ENCODE peak calls at places on chromosomes 12 and 14, in ten cellular contexts. P, Z, C, K, U, B, X, A, O and F are unnamed samples.

GRCh38 chr12:98424726-98425401 is 90.5 kb upstream of the TMPO start:
- DNase-seq in B (no peak), C (no peak), O (peak), A (peak), K (peak), Z (peak), X (peak), P (peak), U (peak), F (peak)

GRCh38 chr14:23544511-23545447 is 6.8 kb downstream of the ZFHX2 start:
- DNase-seq in U (peak), B (no peak), X (peak), K (peak), O (peak), C (peak), P (peak), A (no peak), Z (peak), F (no peak)

GRCh38 chr14:50031534-50032313 is 84.6 kb downstream of the VCPKMT start:
- DNase-seq in C (no peak), Z (no peak), B (no peak), K (no peak), X (peak), A (no peak), P (no peak), U (no peak), O (no peak), F (no peak)

GRCh38 chr14:89810101-89810500 is 144.4 kb downstream of the EFCAB11 start:
- DNase-seq in X (peak), K (no peak), P (no peak), Z (no peak), B (no peak), U (no peak), O (no peak), C (no peak), A (no peak), F (no peak)

GRCh38 chr14:76918176-76918750 is 92.1 kb downstream of the LRRC74A start:
- DNase-seq in C (peak), O (peak), U (no peak), Z (peak), B (peak), P (peak), X (peak), A (peak), K (peak), F (no peak)

GRCh38 chr12:92550234-92550633 is 152.6 kb upstream of the PLEKHG7 start:
- DNase-seq in Z (no peak), U (no peak), C (no peak), B (no peak), P (no peak), X (no peak), K (no peak), O (no peak), A (no peak), F (no peak)

GRCh38 chr12:45577844-45578399 is 151.6 kb upstream of the ARID2 start:
- DNase-seq in O (no peak), X (peak), Z (no peak), P (no peak), C (no peak), U (no peak), K (no peak), A (no peak), B (no peak), F (no peak)

GRCh38 chr12:89878327-89878726 is 169.7 kb upstream of the ATP2B1 start:
- DNase-seq in X (no peak), O (no peak), K (no peak), C (no peak), Z (no peak), P (no peak), A (no peak), U (no peak), B (no peak), F (no peak)

GRCh38 chr12:42260518-42260917 is 22.5 kb upstream of the YAF2 start:
- DNase-seq in U (no peak), O (no peak), Z (no peak), A (no peak), K (no peak), C (no peak), X (no peak), P (no peak), B (no peak), F (no peak)

GRCh38 chr12:89439946-89440345 is 84.7 kb downstream of the GALNT4 start:
- DNase-seq in Z (no peak), K (no peak), O (peak), X (peak), P (no peak), U (no peak), B (no peak), A (peak), C (no peak), F (no peak)

GRCh38 chr14:38629412-38629811 is 373.5 kb upstream of the CLEC14A start:
- DNase-seq in A (no peak), O (no peak), U (no peak), X (no peak), Z (no peak), B (no peak), P (no peak), K (no peak), C (no peak), F (no peak)

GRCh38 chr12:109467978-109468676 is 9.0 kb downstream of the KCTD10 start:
- DNase-seq in B (no peak), X (peak), Z (no peak), C (no peak), A (no peak), K (peak), U (no peak), P (peak), O (no peak), F (no peak)

GRCh38 chr12:6742833-6743232 is 10.1 kb downstream of the MLF2 start:
- DNase-seq in Z (no peak), X (no peak), A (no peak), O (no peak), K (no peak), P (no peak), B (no peak), U (no peak), C (no peak), F (no peak)

GRCh38 chr12:59657266-59657665 is 61.4 kb downstream of the SLC16A7 start:
- DNase-seq in X (peak), C (no peak), Z (no peak), P (no peak), K (no peak), O (peak), A (peak), B (no peak), U (no peak), F (no peak)

GRCh38 chr12:76384560-76384959 is 36.3 kb upstream of the BBS10 start:
- DNase-seq in K (no peak), X (no peak), C (no peak), O (no peak), Z (no peak), U (no peak), B (no peak), P (no peak), A (no peak), F (no peak)

GRCh38 chr12:126191949-126192348 is 1126.7 kb downstream of the AACS start:
- DNase-seq in C (no peak), P (no peak), Z (no peak), U (no peak), K (no peak), A (no peak), B (no peak), X (no peak), O (no peak), F (no peak)

GRCh38 chr12:30962047-30962446 is 35.5 kb downstream of the TSPAN11 start:
- DNase-seq in U (no peak), O (no peak), X (no peak), A (no peak), Z (no peak), B (no peak), K (no peak), C (no peak), P (no peak), F (no peak)

GRCh38 chr14:99817331-99817730 is 24.1 kb downstream of the EML1 start:
- DNase-seq in K (no peak), X (no peak), P (no peak), B (peak), A (no peak), C (no peak), U (no peak), Z (no peak), O (no peak), F (no peak)

GRCh38 chr12:53862831-53863230 is 75.8 kb upstream of the HOXC13 start:
- DNase-seq in P (no peak), B (no peak), O (peak), A (no peak), C (no peak), Z (no peak), K (no peak), X (peak), U (no peak), F (no peak)

GRCh38 chr14:101590062-101590461 is 28.8 kb downstream of the DIO3 start:
- DNase-seq in O (no peak), K (no peak), A (no peak), X (no peak), B (peak), U (no peak), C (no peak), Z (no peak), P (no peak), F (no peak)

GRCh38 chr12:2580821-2581220 is 213.9 kb upstream of the FKBP4 start:
- DNase-seq in U (no peak), P (no peak), K (no peak), O (peak), Z (no peak), X (peak), C (no peak), A (peak), B (no peak), F (no peak)

GRCh38 chr12:8018666-8019581 is 13.6 kb upstream of the FOXJ2 start:
- DNase-seq in A (peak), O (no peak), C (peak), U (no peak), Z (no peak), X (no peak), K (no peak), P (no peak), B (no peak), F (peak)

GRCh38 chr12:81340910-81341309 is 263.0 kb downstream of the ACSS3 start:
- DNase-seq in C (no peak), Z (no peak), X (no peak), B (no peak), P (no peak), A (no peak), K (no peak), U (no peak), O (no peak), F (no peak)

GRCh38 chr12:110687770-110688169 is 1.1 kb downstream of the HVCN1 start:
- DNase-seq in A (no peak), O (no peak), U (no peak), K (no peak), X (no peak), Z (no peak), P (no peak), C (no peak), B (no peak), F (no peak)

GRCh38 chr14:90732723-90733122 is 83.5 kb downstream of the TTC7B start:
- DNase-seq in C (no peak), P (no peak), A (no peak), B (no peak), X (no peak), O (no peak), Z (no peak), U (no peak), K (no peak), F (no peak)

GRCh38 chr12:120761581-120761980 is 36.0 kb downstream of the ACADS start:
- DNase-seq in A (peak), B (peak), P (no peak), U (no peak), K (no peak), X (no peak), C (no peak), O (peak), Z (no peak), F (no peak)

GRCh38 chr14:81363746-81364400 is 36.3 kb downstream of the STON2 start:
- DNase-seq in P (no peak), U (no peak), C (no peak), X (peak), Z (no peak), B (no peak), K (no peak), O (no peak), A (no peak), F (peak)

GRCh38 chr12:89461649-89462612 is 62.7 kb downstream of the GALNT4 start:
- DNase-seq in A (peak), C (no peak), K (no peak), Z (no peak), B (no peak), U (no peak), O (peak), P (no peak), X (peak), F (no peak)

GRCh38 chr12:12582895-12583303 is 20.2 kb upstream of the DUSP16 start:
- DNase-seq in U (no peak), A (peak), C (no peak), P (no peak), X (peak), Z (no peak), B (no peak), K (peak), O (peak), F (no peak)

GRCh38 chr12:54240129-54240528 is 39.8 kb downstream of the CBX5 start:
- DNase-seq in B (no peak), K (no peak), C (no peak), O (no peak), Z (no peak), X (no peak), A (no peak), P (no peak), U (no peak), F (no peak)

GRCh38 chr12:72207094-72207493 is 65.1 kb upstream of the TRHDE start:
- DNase-seq in B (no peak), P (no peak), C (no peak), U (no peak), A (no peak), K (no peak), Z (no peak), O (no peak), X (no peak), F (no peak)

GRCh38 chr12:38771871-38772270 is 133.5 kb downstream of the CPNE8 start:
- DNase-seq in X (no peak), A (peak), O (peak), Z (no peak), P (no peak), K (no peak), C (no peak), B (no peak), U (no peak), F (no peak)
- H3K4me3 ChIP-seq in X (no peak), A (no peak), O (no peak), Z (peak), P (no peak), K (no peak), C (no peak), B (no peak), U (no peak), F (no peak)

GRCh38 chr12:99911967-99912366 is 72.8 kb downstream of the ANKS1B start:
- DNase-seq in K (no peak), U (no peak), B (no peak), A (peak), X (peak), P (no peak), Z (no peak), O (no peak), C (no peak), F (no peak)
- H3K4me3 ChIP-seq in K (no peak), U (no peak), B (no peak), A (no peak), X (peak), P (no peak), Z (peak), O (no peak), C (peak), F (no peak)

DNA sequence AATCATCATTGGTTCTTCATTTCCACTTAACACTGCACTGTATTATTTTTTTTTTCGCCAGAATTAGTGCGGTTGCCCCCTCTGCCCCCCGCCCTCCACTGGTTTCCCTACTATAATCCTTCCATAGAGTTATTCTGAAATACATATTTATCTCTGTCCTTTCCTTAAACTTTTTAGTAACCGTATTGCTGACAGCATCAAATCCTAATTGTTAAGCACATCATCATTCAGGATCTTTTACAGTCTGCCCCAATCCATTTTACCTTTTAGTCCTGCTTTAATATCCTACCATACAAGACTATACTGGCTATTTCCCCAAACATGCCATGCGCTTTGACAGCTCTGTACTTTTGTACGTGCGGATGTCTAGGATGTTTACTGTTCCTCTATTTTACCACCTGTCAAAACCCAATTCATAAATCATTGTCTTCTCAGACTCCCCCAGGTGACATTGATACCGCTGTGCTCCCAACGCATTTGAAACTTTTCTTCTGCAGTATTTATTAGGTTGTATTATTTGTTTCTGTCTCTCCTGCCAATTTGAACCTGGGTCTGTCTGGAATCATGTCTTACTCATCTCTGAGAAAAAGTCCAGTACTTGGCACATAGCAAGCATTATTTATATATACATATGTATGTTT is 1.0 kb downstream of the FGFR1OP2 start:
- DNase-seq in C (no peak), K (no peak), P (no peak), U (no peak), Z (no peak), X (peak), B (no peak), O (peak), A (peak), F (no peak)
- H3K4me3 ChIP-seq in C (peak), K (peak), P (peak), U (peak), Z (peak), X (peak), B (peak), O (peak), A (peak), F (peak)

DNA sequence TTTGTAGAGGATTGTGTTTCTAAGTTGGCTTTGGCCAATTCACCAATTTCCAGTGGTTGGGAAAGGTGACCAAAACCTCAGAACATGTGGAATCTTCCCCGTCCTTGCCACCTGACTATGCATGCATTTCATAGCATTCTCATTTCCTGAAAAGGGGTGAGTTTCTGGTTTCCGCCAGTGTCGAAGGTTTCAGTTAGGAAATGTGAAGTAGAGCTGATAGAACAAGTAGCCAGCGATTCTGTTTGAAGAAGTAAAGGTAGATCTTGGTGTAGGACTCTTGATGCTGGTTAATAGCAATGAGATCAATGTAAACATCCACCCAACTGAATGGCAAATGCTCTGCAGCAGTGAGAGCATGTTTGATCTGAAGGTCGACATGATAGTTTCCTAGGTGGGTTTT is 15.9 kb downstream of the SMOC1 start:
- DNase-seq in U (no peak), B (no peak), X (no peak), P (no peak), K (no peak), O (no peak), Z (no peak), C (no peak), A (no peak), F (no peak)
- H3K4me3 ChIP-seq in U (no peak), B (no peak), X (no peak), P (no peak), K (no peak), O (no peak), Z (no peak), C (no peak), A (no peak), F (no peak)

GRCh38 chr12:124852329-124852831 is 11.3 kb downstream of the SCARB1 start:
- DNase-seq in P (peak), K (peak), X (peak), C (no peak), O (peak), B (no peak), Z (peak), A (peak), U (peak), F (no peak)
- H3K4me3 ChIP-seq in P (no peak), K (no peak), X (no peak), C (no peak), O (no peak), B (no peak), Z (no peak), A (no peak), U (no peak), F (no peak)

DNA sequence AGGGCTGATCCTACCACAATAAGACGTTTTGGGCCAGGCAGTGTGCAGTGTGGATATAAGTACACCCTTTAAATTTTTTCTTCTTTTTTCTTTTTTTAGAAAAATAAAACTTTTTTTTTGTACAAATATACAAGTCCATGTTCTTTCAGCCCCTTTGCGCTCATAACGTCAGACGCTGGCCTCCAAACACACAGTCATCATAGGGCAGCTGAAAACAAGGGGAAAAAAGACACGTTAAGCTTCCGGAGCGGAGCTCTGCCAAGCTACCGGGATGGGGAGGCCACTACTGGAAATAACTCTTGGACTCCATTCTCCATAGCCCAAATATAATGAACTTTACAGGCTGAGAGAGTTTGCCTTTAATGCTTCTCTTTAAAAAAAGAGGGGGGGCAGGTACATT is 2.7 kb downstream of the NFKBIA start:
- DNase-seq in Z (peak), P (no peak), A (no peak), K (no peak), O (peak), C (no peak), B (no peak), X (peak), U (no peak), F (no peak)
- H3K4me3 ChIP-seq in Z (peak), P (no peak), A (no peak), K (peak), O (peak), C (peak), B (peak), X (peak), U (peak), F (no peak)